ENCODE peak calls at places on chromosomes 12 and 14, in four cellular contexts. O is tibial artery, T is A673, E is cardiac muscle cell. P is an unnamed sample. For H3K9me3 and H3K4me1, the result is how much of the 10 kb centered on the place peaks cover.

GRCh38 chr14:20848316-20848954 is 42.8 kb upstream of the RNASE3 start:
- DNase-seq in E (no peak), O (no peak), T (no peak), P (no peak)

GRCh38 chr12:131276501-131277185 is 322.9 kb downstream of the ADGRD1 start:
- DNase-seq in O (peak), E (no peak), T (no peak), P (no peak)

GRCh38 chr12:121812921-121813896 is 9.4 kb downstream of the SETD1B start:
- DNase-seq in E (no peak), T (no peak), O (no peak), P (no peak)

GRCh38 chr14:36502558-36503508 is 17.2 kb downstream of the NKX2-1 start:
- DNase-seq in O (no peak), T (no peak), E (no peak), P (no peak)

GRCh38 chr12:106006940-106007339 is 131.8 kb downstream of the NUAK1 start:
- DNase-seq in E (no peak), O (no peak), T (no peak), P (no peak)

GRCh38 chr12:6957741-6958608 is 6.8 kb downstream of the PTPN6 start:
- DNase-seq in O (no peak), T (no peak), E (no peak), P (no peak)

GRCh38 chr12:94039914-94040313 is 108.5 kb upstream of the PLXNC1 start:
- DNase-seq in O (no peak), E (no peak), T (no peak), P (no peak)

GRCh38 chr12:58541300-58541690 is 379.0 kb downstream of the LRIG3 start:
- DNase-seq in T (no peak), O (no peak), E (peak), P (no peak)

GRCh38 chr12:113385282-113385882 is 18.3 kb downstream of the SDS start:
- DNase-seq in E (no peak), T (no peak), O (no peak), P (no peak)

GRCh38 chr12:49741882-49742620 is 694 bp downstream of the TMBIM6 start:
- DNase-seq in E (peak), T (peak), O (peak), P (peak)

GRCh38 chr12:89492883-89493282 is 31.7 kb downstream of the GALNT4 start:
- DNase-seq in E (peak), O (no peak), T (no peak), P (no peak)

GRCh38 chr12:77152623-77153193 is 87.3 kb upstream of the E2F7 start:
- DNase-seq in E (peak), T (peak), O (no peak), P (no peak)

GRCh38 chr14:90454041-90455000 is 57.5 kb downstream of the CALM1 start:
- DNase-seq in E (peak), T (peak), O (peak), P (peak)

GRCh38 chr12:68939500-68939899 is 6.5 kb upstream of the CPM start:
- DNase-seq in E (no peak), O (no peak), T (no peak), P (no peak)

GRCh38 chr14:59107819-59108218 is 80.6 kb upstream of the DAAM1 start:
- DNase-seq in O (no peak), T (no peak), E (no peak), P (no peak)

GRCh38 chr12:12975322-12976077 is 23.5 kb upstream of the GPRC5D start:
- DNase-seq in O (peak), T (peak), E (peak), P (no peak)

GRCh38 chr12:27474344-27474743 is 27.8 kb downstream of the SMCO2 start:
- DNase-seq in E (no peak), T (no peak), O (no peak), P (no peak)

GRCh38 chr12:47863985-47864384 is 40.8 kb downstream of the VDR start:
- DNase-seq in E (no peak), O (no peak), T (no peak), P (no peak)

GRCh38 chr14:20757963-20758362 is 10.2 kb upstream of the EDDM3B start:
- DNase-seq in O (no peak), T (peak), E (peak), P (no peak)

GRCh38 chr14:55877942-55878341 is 240.3 kb upstream of the PELI2 start:
- DNase-seq in E (no peak), T (no peak), O (no peak), P (no peak)

GRCh38 chr14:37546621-37547447 is 48.2 kb downstream of the FOXA1 start:
- DNase-seq in O (no peak), E (peak), T (no peak), P (peak)

GRCh38 chr14:85532981-85533820 is 3.3 kb downstream of the FLRT2 start:
- DNase-seq in E (peak), O (peak), T (peak), P (no peak)

GRCh38 chr12:102876883-102877282 is 40.2 kb downstream of the PAH start:
- DNase-seq in T (peak), O (no peak), E (no peak), P (no peak)

GRCh38 chr14:31270196-31270772 is 62.7 kb upstream of the HECTD1 start:
- DNase-seq in O (no peak), E (no peak), T (peak), P (peak)

GRCh38 chr12:62848418-62848817 is 86.5 kb downstream of the PPM1H start:
- DNase-seq in E (no peak), O (no peak), T (no peak), P (no peak)

GRCh38 chr12:62879691-62880090 is 55.3 kb downstream of the PPM1H start:
- DNase-seq in E (no peak), O (no peak), T (no peak), P (no peak)

GRCh38 chr12:23949212-23950010 is at the start of gene SOX5:
- DNase-seq in O (peak), E (peak), T (peak), P (peak)

GRCh38 chr14:33941727-33942126 is 9.1 kb downstream of the EGLN3 start:
- DNase-seq in O (no peak), T (no peak), E (no peak), P (no peak)

GRCh38 chr12:106919910-106920544 is 35.7 kb upstream of the TMEM263 start:
- DNase-seq in E (peak), T (peak), O (no peak), P (no peak)

DNA sequence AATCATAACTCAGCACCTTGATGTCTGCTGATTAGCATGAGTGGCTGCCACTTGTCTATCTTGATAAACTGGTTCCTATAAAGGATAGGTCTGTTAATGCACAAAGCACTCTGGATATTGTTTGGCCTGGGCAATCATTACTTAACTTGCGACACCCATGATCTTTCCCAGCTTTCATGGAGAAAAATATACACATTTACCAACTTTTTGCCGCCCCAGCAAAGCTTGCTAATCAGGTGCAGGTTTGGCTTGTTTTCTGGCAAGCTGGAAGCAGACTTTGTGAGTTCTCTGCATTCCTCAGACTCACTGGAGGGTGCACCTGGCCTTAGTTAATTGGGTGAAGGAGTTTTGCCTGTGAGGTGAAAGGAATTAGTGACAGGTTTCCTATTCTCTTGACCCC is 1126.4 kb upstream of the FLRT2 start:
- DNase-seq in T (no peak), E (peak), O (no peak), P (peak)
- H3K9me3 ChIP-seq in T (under half), E (under half), O (under half), P (under half)

DNA sequence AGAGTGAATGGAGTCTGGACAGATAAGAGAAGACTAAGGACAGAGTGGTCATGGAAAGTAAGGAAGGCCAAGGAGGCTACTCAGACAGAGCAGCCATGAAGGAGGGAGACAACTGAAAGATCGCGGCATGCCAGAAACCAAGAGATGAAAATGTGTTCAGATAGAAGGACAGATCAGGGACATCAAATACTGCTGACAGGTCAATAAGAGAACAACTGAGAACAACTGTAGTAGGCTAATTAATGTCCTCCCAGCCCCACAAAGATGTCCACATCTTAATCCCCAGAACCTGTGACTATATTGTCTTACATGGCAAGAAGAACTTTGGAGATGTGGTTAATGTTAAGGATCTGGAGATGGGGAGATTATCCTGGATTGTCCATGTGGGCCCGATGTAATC is 15.0 kb upstream of the HELB start:
- DNase-seq in O (no peak), E (no peak), T (no peak), P (no peak)
- H3K4me1 ChIP-seq in O (under half), E (under half), T (under half), P (under half)

DNA sequence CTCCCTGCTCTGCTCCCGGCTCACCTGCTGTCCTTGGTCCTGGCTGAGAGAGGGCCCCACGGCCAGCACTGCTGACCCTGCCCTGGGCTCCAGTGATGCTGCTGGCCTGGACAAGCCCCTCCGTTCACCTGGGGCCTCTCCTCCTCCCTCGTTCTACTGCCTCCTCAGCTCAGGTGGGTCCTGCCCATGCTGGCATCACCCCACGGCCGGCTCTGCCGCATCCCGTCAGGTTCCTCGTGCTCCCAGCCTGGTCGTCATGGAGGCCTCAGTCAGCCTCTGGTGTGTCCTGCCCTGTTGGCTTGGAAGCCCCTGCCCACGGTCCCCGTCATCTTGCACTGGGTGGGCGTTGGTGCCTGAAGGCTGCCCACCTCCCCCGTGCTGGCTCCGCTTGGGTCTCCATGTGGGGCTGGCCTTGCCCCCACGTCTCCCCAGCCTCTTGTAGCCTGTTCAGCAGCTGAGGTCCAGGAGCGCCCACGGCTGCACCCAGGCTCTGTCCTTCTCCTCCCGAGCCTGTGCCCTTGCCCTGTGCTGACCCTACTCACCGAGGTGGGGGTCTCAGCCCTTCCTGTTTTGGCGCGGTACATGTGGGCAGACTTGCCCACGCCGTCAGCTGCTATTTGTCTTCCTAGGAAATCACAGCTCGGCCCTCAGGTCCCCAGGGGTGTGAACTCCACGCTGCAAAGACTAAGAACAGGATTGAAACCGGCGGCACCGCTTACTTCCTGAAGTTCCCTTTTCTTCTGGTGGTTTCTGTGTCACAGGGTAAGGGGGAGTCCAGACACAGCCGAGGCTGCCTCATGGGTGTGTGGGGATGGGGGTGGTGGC is 121.6 kb downstream of the TMEM121 start:
- DNase-seq in O (no peak), T (no peak), E (no peak), P (no peak)
- H3K9me3 ChIP-seq in O (under half), T (under half), E (under half), P (under half)

GRCh38 chr12:76084277-76085158 is at the start of gene NAP1L1:
- DNase-seq in T (peak), O (peak), E (peak), P (peak)
- H3K4me1 ChIP-seq in T (under half), O (under half), E (under half), P (under half)

DNA sequence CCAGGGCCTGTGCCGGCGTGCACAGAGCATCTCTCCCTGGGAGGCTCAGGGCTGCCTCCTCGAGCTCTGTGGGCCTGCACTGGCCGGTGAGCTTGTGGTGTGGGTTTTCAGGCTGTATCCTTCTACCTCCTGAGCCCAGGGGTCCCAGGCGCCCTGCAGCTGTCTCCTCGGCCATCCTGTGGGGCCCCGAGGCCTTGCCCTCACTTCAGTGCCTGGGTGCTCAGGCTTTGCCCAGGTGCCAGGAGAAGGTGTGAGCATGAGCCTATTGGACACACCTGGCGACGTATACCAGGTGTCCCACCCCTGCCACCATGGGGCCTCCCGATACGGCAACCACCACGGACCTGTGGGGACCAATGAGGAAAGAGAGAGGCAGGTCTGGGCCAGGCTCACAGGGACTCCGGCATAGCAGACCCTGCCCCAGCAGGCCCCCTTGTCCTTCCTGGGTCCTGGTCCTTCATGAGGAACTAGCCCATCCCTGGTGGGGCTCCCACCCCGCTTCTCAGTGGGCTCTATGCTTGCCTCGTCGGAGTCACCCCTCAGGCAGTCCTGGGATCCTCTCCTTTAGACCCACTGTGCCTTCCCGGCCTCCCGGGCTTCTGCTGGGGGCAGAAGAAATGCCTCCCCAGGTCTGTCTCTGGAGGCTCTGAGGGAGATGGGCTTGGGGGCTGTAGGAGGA is 400.2 kb downstream of the TMEM121 start:
- DNase-seq in O (no peak), E (no peak), T (no peak), P (no peak)
- H3K9me3 ChIP-seq in O (under half), E (under half), T (under half), P (under half)

DNA sequence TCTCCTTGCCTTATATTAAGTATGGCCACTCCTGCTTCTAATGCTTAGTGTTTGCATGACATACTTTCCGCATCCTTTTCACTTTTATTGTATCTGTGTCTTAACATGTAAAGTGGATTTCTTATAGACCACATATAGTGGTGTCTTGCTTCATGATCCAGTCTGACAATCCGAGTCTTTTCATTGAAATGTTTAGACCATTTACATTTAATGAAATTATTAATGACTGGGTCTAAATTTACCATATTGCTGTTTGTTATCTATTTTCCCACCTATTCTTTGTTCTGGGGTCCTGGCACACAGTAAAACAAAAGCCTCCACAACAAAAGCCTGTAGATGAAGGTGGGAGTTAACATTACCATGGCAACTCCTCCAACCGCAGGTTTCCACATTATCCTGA is 22.9 kb downstream of the ERH start:
- DNase-seq in E (no peak), O (no peak), T (no peak), P (no peak)
- H3K4me1 ChIP-seq in E (under half), O (under half), T (under half), P (under half)